ENCODE peak calls at places on chromosomes 13 and 19, in nine cellular contexts. B is stimulated activated CD4-positive, alpha-beta T cell treated with anti-CD3 and anti-CD28 coated beads, TNF-alpha, amount 100 ng/mL, for 4 hours; P is KBM-7; A is cardiac fibroblast; W is posterior cingulate gyrus; S is CD8-positive, alpha-beta T cell; D is HEK293T; F is hepatic stellate cell; N is amygdala. X is an unnamed sample.

GRCh38 chr13:86155756-86156155 is 356.5 kb upstream of the SLITRK6 start:
- DNase-seq in B (no peak), P (no peak), A (no peak), W (no peak), S (no peak), D (no peak), F (no peak), N (no peak), X (no peak)

GRCh38 chr13:36282818-36283432 is 14.7 kb downstream of the CCDC169 start:
- DNase-seq in B (no peak), P (peak; percentile 51), A (peak; percentile 69), W (no peak), S (no peak), D (peak; percentile 30), F (peak; percentile 13), N (no peak), X (no peak)

GRCh38 chr13:102772042-102772425 is 1.6 kb downstream of the TEX30 start:
- DNase-seq in B (no peak), P (peak; percentile 62), A (no peak), W (no peak), S (no peak), D (no peak), F (no peak), N (no peak), X (no peak)

GRCh38 chr19:16180611-16181010 is 4.6 kb upstream of the FAM32A start:
- DNase-seq in B (no peak), P (no peak), A (peak; percentile 76), W (no peak), S (no peak), D (no peak), F (peak; percentile 92), N (no peak), X (no peak)

GRCh38 chr19:41957838-41958366 is 1.2 kb downstream of the RABAC1 start:
- DNase-seq in B (no peak), P (peak; percentile 90), A (peak; percentile 87), W (peak; percentile 45), S (peak; percentile 44), D (peak; percentile 80), F (peak; percentile 91), N (peak; percentile 15), X (no peak)

GRCh38 chr19:8340341-8341096 is 2.5 kb downstream of the KANK3 start:
- DNase-seq in B (no peak), P (no peak), A (peak; percentile 63), W (no peak), S (no peak), D (no peak), F (no peak), N (no peak), X (no peak)

GRCh38 chr19:46975918-46976782 is 43.5 kb upstream of the NPAS1 start:
- DNase-seq in B (no peak), P (no peak), A (peak; percentile 100), W (peak; percentile 82), S (no peak), D (peak; percentile 38), F (peak; percentile 92), N (peak; percentile 77), X (peak; percentile 73)

GRCh38 chr19:41462497-41462896 is 19.5 kb downstream of the ERICH4 start:
- DNase-seq in B (no peak), P (no peak), A (no peak), W (no peak), S (no peak), D (no peak), F (no peak), N (no peak), X (no peak)

GRCh38 chr13:102487330-102487729 is 85.5 kb upstream of the FGF14 start:
- DNase-seq in B (no peak), P (no peak), A (no peak), W (no peak), S (no peak), D (no peak), F (no peak), N (no peak), X (no peak)

GRCh38 chr13:23386533-23386932 is 47.0 kb downstream of the SACS start:
- DNase-seq in B (no peak), P (no peak), A (no peak), W (no peak), S (no peak), D (no peak), F (no peak), N (no peak), X (no peak)

X was measured in caudate nucleus.